ENCODE peak calls at places on chromosomes 13 and 19, in nine cellular contexts. I is CD4-positive, alpha-beta T cell; T is astrocyte; Q is hepatocyte; W is GM12878; Z is CD8-positive, alpha-beta memory T cell; C is thyroid gland; Y is trophoblast cell; B is dorsolateral prefrontal cortex. U is an unnamed sample.
A peak's percentile ranks its signal among the peaks of the same experiment; 100 is the strongest.

GRCh38 chr13:110221331-110221730 is 85.6 kb downstream of the COL4A1 start:
- DNase-seq in Z (no peak), I (no peak), Y (no peak), C (no peak), Q (no peak), W (no peak), B (no peak), T (no peak), U (no peak)

GRCh38 chr13:27182844-27183497 is 11.4 kb upstream of the USP12 start:
- DNase-seq in T (peak; percentile 91), W (no peak), Y (peak; percentile 20), B (no peak), Z (no peak), Q (peak; percentile 52), I (no peak), C (no peak), U (no peak)

GRCh38 chr13:36067619-36068456 is 63.3 kb downstream of the DCLK1 start:
- DNase-seq in Z (no peak), I (no peak), T (no peak), Q (no peak), B (no peak), C (no peak), W (no peak), Y (no peak), U (no peak)

GRCh38 chr13:66210677-66211076 is 1019.5 kb downstream of the PCDH9 start:
- DNase-seq in B (no peak), Y (no peak), Z (no peak), W (no peak), T (peak; percentile 98), C (no peak), Q (peak; percentile 11), I (no peak), U (no peak)

GRCh38 chr13:110507678-110508381 is 53.7 kb downstream of the RAB20 start:
- DNase-seq in Q (peak; percentile 38), I (no peak), Y (peak; percentile 63), B (no peak), C (peak; percentile 75), T (no peak), Z (no peak), W (no peak), U (no peak)

GRCh38 chr19:17830567-17831418 is 9.5 kb upstream of the INSL3 start:
- DNase-seq in Q (peak; percentile 90), I (no peak), W (no peak), Z (peak; percentile 25), T (peak; percentile 27), C (no peak), B (peak; percentile 94), Y (peak; percentile 86), U (peak; percentile 48)

GRCh38 chr19:5340637-5341447 is at the start of gene PTPRS:
- DNase-seq in C (peak; percentile 55), W (no peak), T (peak; percentile 50), I (peak; percentile 40), Z (peak; percentile 44), Q (peak; percentile 93), B (peak; percentile 84), Y (peak; percentile 79), U (no peak)

GRCh38 chr19:19751846-19752245 is 18.9 kb upstream of the ZNF14 start:
- DNase-seq in Q (no peak), T (no peak), Y (no peak), I (no peak), W (no peak), B (no peak), C (no peak), Z (no peak), U (no peak)

GRCh38 chr13:37141011-37141410 is 35.5 kb upstream of the CSNK1A1L start:
- DNase-seq in T (peak; percentile 88), B (no peak), Z (no peak), Q (no peak), Y (no peak), C (no peak), W (no peak), I (no peak), U (no peak)

GRCh38 chr13:42039457-42039945 is 8.9 kb upstream of the DGKH start:
- DNase-seq in Z (no peak), C (no peak), W (peak; percentile 21), I (no peak), B (no peak), T (no peak), Q (no peak), Y (no peak), U (no peak)

GRCh38 chr13:24127116-24127631 is 33.3 kb upstream of the SPATA13 start:
- DNase-seq in I (no peak), C (no peak), W (peak; percentile 16), T (no peak), B (no peak), Y (no peak), Z (no peak), Q (peak; percentile 66), U (no peak)

GRCh38 chr13:70960841-70961443 is 852.7 kb upstream of the KLHL1 start:
- DNase-seq in Z (no peak), W (peak; percentile 3), Y (no peak), Q (peak; percentile 64), T (peak; percentile 3), C (no peak), B (no peak), I (no peak), U (no peak)

GRCh38 chr13:84896128-84896527 is 903.1 kb downstream of the SLITRK6 start:
- DNase-seq in Y (peak; percentile 10), Q (peak; percentile 58), C (peak; percentile 39), T (peak; percentile 18), W (peak; percentile 1), B (no peak), I (no peak), Z (no peak), U (no peak)

GRCh38 chr19:2167896-2168618 is 4.3 kb downstream of the DOT1L start:
- DNase-seq in Z (no peak), B (no peak), C (peak; percentile 32), Q (no peak), Y (peak; percentile 65), T (peak; percentile 41), W (peak; percentile 87), I (no peak), U (no peak)

GRCh38 chr19:30149300-30149699 is 207.3 kb downstream of the URI1 start:
- DNase-seq in Q (no peak), Y (no peak), B (no peak), Z (no peak), T (no peak), C (no peak), W (no peak), I (no peak), U (no peak)

GRCh38 chr19:42433503-42434260 is 6.5 kb upstream of the LIPE start:
- DNase-seq in I (peak; percentile 61), C (peak; percentile 75), Y (peak; percentile 46), B (peak; percentile 71), Z (peak; percentile 50), T (no peak), Q (peak; percentile 85), W (no peak), U (no peak)

GRCh38 chr13:113883314-113883811 is 19.5 kb upstream of the GAS6 start:
- DNase-seq in C (no peak), T (no peak), Z (no peak), I (no peak), Q (no peak), W (no peak), Y (no peak), B (no peak), U (no peak)

DNA sequence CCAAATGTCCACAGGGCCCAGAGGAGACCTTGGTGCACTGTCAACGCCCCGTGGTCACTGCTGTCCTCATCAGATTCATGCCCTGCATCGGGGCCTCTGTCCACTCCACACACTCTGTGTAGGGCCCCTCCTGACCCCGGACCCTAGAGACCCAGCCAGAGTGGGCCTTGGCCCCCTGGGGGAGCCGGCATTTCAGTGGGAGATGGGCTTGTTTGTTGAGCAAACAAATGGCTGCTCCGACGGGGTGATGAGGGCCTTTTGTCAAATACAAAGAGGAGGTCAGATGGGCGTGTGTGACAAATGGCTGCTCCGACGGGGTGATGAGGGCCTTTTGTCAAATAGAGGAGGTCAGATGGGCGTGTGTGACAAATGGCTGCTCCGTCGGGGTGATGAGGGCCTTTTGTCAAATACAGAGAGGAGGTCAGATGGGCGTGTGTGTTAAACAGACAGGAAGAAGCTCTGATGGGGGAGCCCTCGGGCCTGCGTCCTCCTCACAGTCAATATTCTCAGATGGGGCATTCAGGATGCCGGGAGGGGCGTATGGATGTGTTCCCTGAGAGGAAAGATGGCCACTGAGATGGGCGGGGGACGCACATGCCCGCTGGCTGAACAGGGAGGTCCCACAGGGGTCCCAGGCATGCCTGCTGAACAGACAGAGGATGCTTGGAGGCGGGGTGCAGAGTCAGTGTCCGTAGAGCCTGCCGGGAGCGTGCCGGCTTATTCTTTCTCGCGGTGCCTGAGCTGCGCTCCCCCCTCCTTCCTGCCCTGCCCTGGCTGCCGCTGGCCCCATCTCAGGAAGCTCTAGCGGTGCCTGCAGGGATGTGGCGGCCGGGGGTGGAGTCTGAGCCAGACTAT is 36.3 kb downstream of the SMIM24 start:
- DNase-seq in Y (no peak), I (no peak), B (peak; percentile 88), Z (no peak), T (no peak), C (peak; percentile 38), W (no peak), Q (peak; percentile 63), U (no peak)
- H3K27ac ChIP-seq in Y (no peak overlapping the region), I (no peak overlapping the region), B (peak overlapping the region; percentile 11), Z (no peak overlapping the region), T (peak overlapping the region; percentile 50), C (no peak overlapping the region), W (no peak overlapping the region), Q (peak overlapping the region; percentile 43), U (no peak overlapping the region)

GRCh38 chr19:49231389-49231788 is 73.8 kb downstream of the TRPM4 start:
- DNase-seq in C (no peak), W (peak; percentile 41), T (no peak), Q (no peak), Z (no peak), B (no peak), I (no peak), Y (no peak), U (no peak)
- H3K27ac ChIP-seq in C (no peak overlapping the region), W (no peak overlapping the region), T (no peak overlapping the region), Q (no peak overlapping the region), Z (no peak overlapping the region), B (no peak overlapping the region), I (no peak overlapping the region), Y (no peak overlapping the region), U (no peak overlapping the region)

DNA sequence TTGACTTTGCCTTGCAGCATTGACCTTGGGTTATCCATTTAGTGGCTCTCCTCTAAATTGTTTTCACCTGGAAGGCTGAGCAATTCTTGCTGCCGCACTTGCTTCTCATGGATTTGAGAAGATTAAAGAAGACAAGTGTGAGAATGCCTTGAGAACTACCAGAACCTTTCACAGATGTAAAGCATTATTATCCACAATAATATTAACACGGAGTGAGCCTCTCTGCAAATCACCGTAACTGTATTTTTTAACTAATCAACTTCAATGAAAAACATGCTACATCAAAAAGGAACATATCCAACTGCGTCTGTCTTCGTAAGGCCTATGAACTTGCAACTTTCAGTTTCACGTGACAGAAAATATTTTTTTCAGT is 94.0 kb upstream of the RAP2A start:
- DNase-seq in T (no peak), Q (no peak), I (no peak), W (no peak), Y (no peak), B (no peak), Z (no peak), C (no peak), U (no peak)
- H3K27ac ChIP-seq in T (no peak overlapping the region), Q (peak overlapping the region; percentile 77), I (no peak overlapping the region), W (no peak overlapping the region), Y (no peak overlapping the region), B (peak overlapping the region; percentile 51), Z (no peak overlapping the region), C (no peak overlapping the region), U (no peak overlapping the region)

DNA sequence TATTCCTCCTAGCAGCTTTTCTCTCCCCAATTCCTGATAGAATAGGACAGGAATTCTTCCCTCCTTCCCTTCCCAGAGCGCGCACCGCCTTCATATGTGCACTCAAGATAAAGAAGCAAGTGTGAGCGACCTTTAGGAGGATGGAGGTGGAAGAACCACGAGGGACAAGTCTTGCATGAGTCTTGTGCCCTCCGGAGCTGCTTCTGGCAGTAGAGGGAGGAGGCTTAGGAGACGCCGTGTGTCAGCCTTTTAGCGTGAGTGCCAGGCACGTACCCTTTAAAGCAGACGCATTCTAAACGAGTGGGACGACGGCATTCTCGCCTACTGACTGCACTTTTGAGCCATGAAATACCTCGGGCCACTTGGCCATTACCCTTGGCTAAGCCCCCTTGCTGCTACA is 95.4 kb upstream of the RAP2A start:
- DNase-seq in Q (no peak), Y (no peak), Z (no peak), W (no peak), T (no peak), C (no peak), B (no peak), I (no peak), U (no peak)
- H3K27ac ChIP-seq in Q (no peak overlapping the region), Y (no peak overlapping the region), Z (no peak overlapping the region), W (no peak overlapping the region), T (no peak overlapping the region), C (no peak overlapping the region), B (peak overlapping the region; percentile 69), I (no peak overlapping the region), U (no peak overlapping the region)

U was measured in epithelial cell of prostate.